ENCODE peak calls at places on chromosomes 7 and 10, in nine cellular contexts. P, S, V, G, N, I, B, T and H are unnamed samples.

GRCh38 chr10:60910543-60910942 is 33.4 kb downstream of the RHOBTB1 start:
- DNase-seq in P (no peak), S (no peak), V (peak; percentile 3), G (peak; percentile 53), N (no peak), I (no peak), B (no peak), T (no peak), H (no peak)

GRCh38 chr7:148821422-148821821 is 62.7 kb downstream of the EZH2 start:
- DNase-seq in P (no peak), S (no peak), V (no peak), G (no peak), N (no peak), I (no peak), B (no peak), T (no peak), H (no peak)

GRCh38 chr10:102480396-102480795 is 22.1 kb downstream of the ACTR1A start:
- DNase-seq in P (no peak), S (no peak), V (no peak), G (no peak), N (no peak), I (no peak), B (no peak), T (no peak), H (no peak)

GRCh38 chr7:156650042-156650441 is 9.5 kb downstream of the RNF32 start:
- DNase-seq in P (peak; percentile 78), S (peak; percentile 38), V (no peak), G (no peak), N (no peak), I (peak; percentile 31), B (no peak), T (no peak), H (no peak)

GRCh38 chr7:13724631-13725566 is 264.6 kb downstream of the ETV1 start:
- DNase-seq in P (no peak), S (no peak), V (no peak), G (no peak), N (no peak), I (no peak), B (no peak), T (no peak), H (no peak)

GRCh38 chr10:92678196-92678595 is 11.6 kb upstream of the HHEX start:
- DNase-seq in P (no peak), S (no peak), V (no peak), G (no peak), N (no peak), I (no peak), B (no peak), T (no peak), H (no peak)

GRCh38 chr10:130986828-130987227 is 324.7 kb downstream of the TCERG1L start:
- DNase-seq in P (no peak), S (no peak), V (no peak), G (no peak), N (no peak), I (no peak), B (no peak), T (no peak), H (no peak)

GRCh38 chr10:34045571-34046190 is 711.2 kb upstream of the NRP1 start:
- DNase-seq in P (no peak), S (peak; percentile 71), V (no peak), G (no peak), N (no peak), I (peak; percentile 32), B (no peak), T (no peak), H (no peak)

GRCh38 chr7:93837245-93837644 is 53.3 kb downstream of the TFPI2 start:
- DNase-seq in P (no peak), S (no peak), V (no peak), G (no peak), N (no peak), I (no peak), B (no peak), T (no peak), H (no peak)

GRCh38 chr7:81845628-81846259 is 75.9 kb upstream of the HGF start:
- DNase-seq in P (no peak), S (peak; percentile 13), V (no peak), G (no peak), N (no peak), I (no peak), B (no peak), T (no peak), H (no peak)